ENCODE peak calls at places on chromosomes 11 and 22, in four cellular contexts. X, F, T and U are unnamed samples.

GRCh38 chr11:126583101-126583500 is 227.6 kb downstream of the ST3GAL4 start:
- DNase-seq in X (no peak), T (no peak), F (no peak), U (no peak)

GRCh38 chr22:43474161-43475101 is 62.6 kb downstream of the MPPED1 start:
- DNase-seq in X (no peak), F (no peak), T (no peak), U (no peak)

GRCh38 chr11:112877561-112877960 is 83.7 kb upstream of the NCAM1 start:
- DNase-seq in X (no peak), T (no peak), F (no peak), U (no peak)

GRCh38 chr11:46066335-46066734 is 54.9 kb downstream of the PHF21A start:
- DNase-seq in X (no peak), T (no peak), F (no peak), U (no peak)

GRCh38 chr22:40010752-40011145 is 16.0 kb downstream of the FAM83F start:
- DNase-seq in X (no peak), F (no peak), T (no peak), U (no peak)

GRCh38 chr22:36447634-36448033 is 33.8 kb downstream of the TXN2 start:
- DNase-seq in F (no peak), X (no peak), T (no peak), U (no peak)

GRCh38 chr11:75524576-75525432 is 937 bp downstream of the GDPD5 start:
- DNase-seq in F (peak; percentile 23), T (no peak), X (no peak), U (no peak)

GRCh38 chr11:8732748-8733241 is 50.2 kb downstream of the RPL27A start:
- DNase-seq in F (no peak), T (peak; percentile 82), X (no peak), U (no peak)

GRCh38 chr22:20023214-20023613 is 2.3 kb downstream of the TANGO2 start:
- DNase-seq in X (no peak), F (no peak), T (no peak), U (no peak)

GRCh38 chr11:81756864-81757595 is 976.6 kb downstream of the FAM181B start:
- DNase-seq in T (no peak), F (no peak), X (no peak), U (no peak)

GRCh38 chr11:96464695-96465307 is 75.0 kb downstream of the JRKL start:
- DNase-seq in F (peak; percentile 71), X (peak; percentile 55), T (no peak), U (peak; percentile 22)

GRCh38 chr11:22860241-22860640 is at the start of gene CCDC179:
- DNase-seq in X (no peak), F (no peak), T (no peak), U (no peak)

GRCh38 chr11:44498524-44498923 is 66.9 kb upstream of the CD82 start:
- DNase-seq in T (no peak), X (no peak), F (no peak), U (no peak)

GRCh38 chr22:50691521-50691920 is 18.9 kb downstream of the SHANK3 start:
- DNase-seq in T (no peak), F (peak; percentile 49), X (peak; percentile 8), U (no peak)

GRCh38 chr11:86800076-86800955 is at the start of gene PRSS23:
- DNase-seq in X (no peak), F (peak; percentile 78), T (no peak), U (no peak)

GRCh38 chr22:45200230-45200629 is 36.5 kb downstream of the NUP50 start:
- DNase-seq in X (no peak), F (no peak), T (no peak), U (no peak)

GRCh38 chr11:100816823-100817222 is 129.7 kb downstream of the ARHGAP42 start:
- DNase-seq in F (no peak), X (no peak), T (no peak), U (no peak)

GRCh38 chr11:83002522-83002921 is 69.2 kb downstream of the RAB30 start:
- DNase-seq in F (no peak), X (no peak), T (no peak), U (no peak)

GRCh38 chr11:124202951-124203350 is 19.8 kb downstream of the OR10D3 start:
- DNase-seq in T (no peak), X (no peak), F (no peak), U (no peak)

GRCh38 chr22:50340157-50340879 is 2.8 kb upstream of the PPP6R2 start:
- DNase-seq in X (no peak), F (no peak), T (no peak), U (no peak)

GRCh38 chr11:111566324-111566723 is 25.8 kb downstream of the LAYN start:
- DNase-seq in T (no peak), F (no peak), X (no peak), U (no peak)

GRCh38 chr22:18082467-18082866 is 4.7 kb downstream of the PEX26 start:
- DNase-seq in X (no peak), F (no peak), T (no peak), U (no peak)

GRCh38 chr22:32255726-32256125 is 579 bp upstream of the SLC5A4 start:
- DNase-seq in F (no peak), T (no peak), X (no peak), U (no peak)

GRCh38 chr11:44632466-44633123 is 67.1 kb downstream of the CD82 start:
- DNase-seq in T (no peak), X (no peak), F (peak; percentile 82), U (no peak)

GRCh38 chr22:39498802-39499201 is 3.3 kb upstream of the MIEF1 start:
- DNase-seq in X (no peak), F (no peak), T (no peak), U (no peak)

GRCh38 chr11:125464266-125464662 is 31.8 kb downstream of the FEZ1 start:
- DNase-seq in F (no peak), T (no peak), X (no peak), U (no peak)

GRCh38 chr11:64848779-64849599 is 4.5 kb upstream of the CDC42BPG start:
- DNase-seq in X (no peak), T (no peak), F (peak; percentile 82), U (no peak)

GRCh38 chr11:58596621-58597020 is 17.8 kb downstream of the ZFP91 start:
- DNase-seq in T (no peak), X (no peak), F (no peak), U (no peak)

GRCh38 chr11:130181295-130182272 is 22.0 kb downstream of the ST14 start:
- DNase-seq in X (peak; percentile 59), T (no peak), F (peak; percentile 84), U (no peak)

GRCh38 chr11:35276396-35276795 is 137.4 kb downstream of the CD44 start:
- DNase-seq in X (no peak), T (no peak), F (no peak), U (no peak)

GRCh38 chr11:45102361-45102809 is 44.1 kb upstream of the PRDM11 start:
- DNase-seq in X (no peak), T (no peak), F (no peak), U (no peak)

GRCh38 chr11:34050536-34050935 is 995 bp upstream of the CAPRIN1 start:
- DNase-seq in T (no peak), X (no peak), F (no peak), U (peak; percentile 21)

GRCh38 chr22:48359613-48359965 is 1468.1 kb downstream of the BRD1 start:
- DNase-seq in X (no peak), F (no peak), T (no peak), U (no peak)